ENCODE peak calls at places on chromosomes 12 and 14, in five cellular contexts. G is GM23338, H is psoas muscle, R is glutamatergic neuron, D is GM12865. X is an unnamed sample.

GRCh38 chr14:74348735-74349463 is 628 bp downstream of the VRTN start:
- DNase-seq in G (peak), H (no peak), R (no peak), D (no peak), X (no peak)

GRCh38 chr14:73567951-73568885 is 795 bp upstream of the ACOT2 start:
- DNase-seq in G (no peak), H (no peak), R (no peak), D (no peak), X (peak)

GRCh38 chr12:24562761-24563392 is 386.0 kb downstream of the BCAT1 start:
- DNase-seq in G (peak), H (peak), R (peak), D (no peak), X (peak)

GRCh38 chr12:94145231-94145979 is 3.0 kb upstream of the PLXNC1 start:
- DNase-seq in G (no peak), H (no peak), R (no peak), D (no peak), X (no peak)

GRCh38 chr12:54561164-54561563 is 11.8 kb downstream of the PDE1B start:
- DNase-seq in G (no peak), H (peak), R (no peak), D (no peak), X (peak)

GRCh38 chr12:131024026-131024425 is 70.3 kb downstream of the ADGRD1 start:
- DNase-seq in G (no peak), H (no peak), R (no peak), D (no peak), X (no peak)

GRCh38 chr12:6347367-6348338 is 5.8 kb upstream of the TNFRSF1A start:
- DNase-seq in G (no peak), H (peak), R (no peak), D (no peak), X (no peak)

GRCh38 chr12:46154221-46154975 is 114.4 kb downstream of the SLC38A1 start:
- DNase-seq in G (no peak), H (no peak), R (no peak), D (no peak), X (no peak)

GRCh38 chr12:19196959-19197630 is 67.6 kb downstream of the PLEKHA5 start:
- DNase-seq in G (no peak), H (no peak), R (no peak), D (no peak), X (no peak)

GRCh38 chr12:64083285-64084210 is 138.5 kb downstream of the KICS2 start:
- DNase-seq in G (no peak), H (peak), R (no peak), D (no peak), X (no peak)

GRCh38 chr14:31025335-31026075 is at the start of gene AP4S1:
- DNase-seq in G (peak), H (peak), R (peak), D (peak), X (peak)

GRCh38 chr14:62081012-62081612 is 318.9 kb downstream of the SNAPC1 start:
- DNase-seq in G (no peak), H (no peak), R (no peak), D (peak), X (no peak)

GRCh38 chr14:74488788-74489397 is 4.2 kb downstream of the NPC2 start:
- DNase-seq in G (no peak), H (no peak), R (no peak), D (peak), X (no peak)

GRCh38 chr14:100557658-100558057 is 29.6 kb downstream of the BEGAIN start:
- DNase-seq in G (no peak), H (no peak), R (no peak), D (no peak), X (peak)

GRCh38 chr14:75905505-75905904 is 76.3 kb downstream of the TGFB3 start:
- DNase-seq in G (no peak), H (peak), R (no peak), D (no peak), X (no peak)

GRCh38 chr14:95183532-95184412 is 26.4 kb upstream of the DICER1 start:
- DNase-seq in G (no peak), H (no peak), R (no peak), D (no peak), X (no peak)

GRCh38 chr14:72714094-72714493 is 179.8 kb downstream of the DPF3 start:
- DNase-seq in G (no peak), H (no peak), R (no peak), D (peak), X (peak)

GRCh38 chr14:64098120-64098519 is 196.1 kb downstream of the ESR2 start:
- DNase-seq in G (no peak), H (no peak), R (no peak), D (no peak), X (no peak)

GRCh38 chr14:58731465-58732330 is 93.9 kb downstream of the DACT1 start:
- DNase-seq in G (no peak), H (no peak), R (no peak), D (no peak), X (no peak)

GRCh38 chr12:86727151-86727550 is 471.0 kb upstream of the MGAT4C start:
- DNase-seq in G (no peak), H (no peak), R (no peak), D (no peak), X (no peak)

GRCh38 chr14:75372260-75372659 is 55.6 kb upstream of the JDP2 start:
- DNase-seq in G (no peak), H (no peak), R (no peak), D (no peak), X (no peak)

GRCh38 chr12:87828384-87828973 is 200.7 kb downstream of the C12orf50 start:
- DNase-seq in G (no peak), H (no peak), R (no peak), D (no peak), X (no peak)

GRCh38 chr12:12975322-12976077 is 23.5 kb upstream of the GPRC5D start:
- DNase-seq in G (peak), H (no peak), R (no peak), D (peak), X (no peak)

GRCh38 chr12:100529951-100530350 is 43.5 kb upstream of the GAS2L3 start:
- DNase-seq in G (no peak), H (no peak), R (no peak), D (no peak), X (no peak)

GRCh38 chr14:95310635-95311380 is 8.9 kb downstream of the CLMN start:
- DNase-seq in G (no peak), H (no peak), R (no peak), D (no peak), X (no peak)

GRCh38 chr12:67794151-67794550 is 145.6 kb downstream of the DYRK2 start:
- DNase-seq in G (no peak), H (no peak), R (no peak), D (no peak), X (no peak)

GRCh38 chr12:27185234-27186045 is 58.6 kb upstream of the STK38L start:
- DNase-seq in G (no peak), H (no peak), R (no peak), D (peak), X (peak)

GRCh38 chr12:125689576-125690410 is 624.6 kb downstream of the AACS start:
- DNase-seq in G (no peak), H (no peak), R (no peak), D (no peak), X (no peak)

GRCh38 chr12:7661741-7662140 is 4.0 kb downstream of the APOBEC1 start:
- DNase-seq in G (no peak), H (no peak), R (no peak), D (no peak), X (no peak)

GRCh38 chr12:7666595-7666994 is 887 bp upstream of the APOBEC1 start:
- DNase-seq in G (no peak), H (no peak), R (no peak), D (no peak), X (no peak)

DNA sequence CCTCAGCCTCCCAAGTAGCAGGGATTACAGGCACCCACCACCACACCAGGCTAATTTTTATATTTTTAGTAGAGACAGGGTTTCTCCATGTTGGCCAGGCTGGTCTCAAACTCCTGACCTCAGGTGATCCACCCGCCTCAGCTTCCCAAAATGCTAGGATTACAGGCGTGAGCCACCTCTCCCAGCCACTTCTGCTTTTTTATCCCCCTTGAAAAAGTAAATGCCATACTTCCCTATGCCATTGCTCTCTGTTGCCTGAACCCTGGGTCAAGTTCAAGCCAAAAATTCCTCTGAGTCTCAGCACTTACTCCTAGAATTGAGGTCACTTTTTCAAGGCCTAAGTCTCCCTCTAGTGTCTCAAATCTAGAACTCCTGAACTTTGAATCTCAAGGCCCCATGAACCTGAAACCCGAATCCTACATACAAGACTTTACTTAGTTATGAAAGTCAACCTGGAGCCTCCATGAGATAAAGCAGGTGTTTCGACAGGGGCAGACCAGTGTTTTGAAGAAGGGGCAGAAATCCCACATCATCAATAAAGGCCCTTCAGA is 1.4 kb upstream of the APOBEC1 start:
- DNase-seq in G (peak), H (no peak), R (no peak), D (no peak), X (no peak)
- TF ChIP-seq CTCF in G (peak), H (no peak), R (peak), D (no peak), X (no peak)

GRCh38 chr12:116735951-116736599 is 1.8 kb downstream of the SPRING1 start:
- DNase-seq in G (no peak), H (no peak), R (no peak), D (peak), X (no peak)

GRCh38 chr12:116735084-116735483 is 2.8 kb downstream of the SPRING1 start:
- DNase-seq in G (no peak), H (no peak), R (no peak), D (no peak), X (no peak)

GRCh38 chr12:116739381-116739887 is 1.3 kb downstream of the RNFT2 start:
- DNase-seq in G (no peak), H (no peak), R (no peak), D (no peak), X (no peak)

GRCh38 chr12:116736962-116737773 is 701 bp downstream of the SPRING1 start:
- DNase-seq in G (peak), H (no peak), R (peak), D (peak), X (no peak)

GRCh38 chr12:116737774-116738657 is at the start of the genes RNFT2 and SPRING1:
- DNase-seq in G (peak), H (peak), R (peak), D (peak), X (peak)
- TF ChIP-seq CTCF in G (peak), H (no peak), R (no peak), D (no peak), X (no peak)

GRCh38 chr12:56155256-56155845 is 2.8 kb upstream of the MYL6 start:
- DNase-seq in G (no peak), H (no peak), R (no peak), D (no peak), X (no peak)

GRCh38 chr12:56158029-56158925 is at the start of gene MYL6:
- DNase-seq in G (peak), H (peak), R (peak), D (peak), X (peak)

GRCh38 chr12:56159482-56160105 is 1.4 kb downstream of the MYL6 start:
- DNase-seq in G (no peak), H (no peak), R (no peak), D (no peak), X (no peak)

GRCh38 chr12:56158926-56159461 is 835 bp downstream of the MYL6 start:
- DNase-seq in G (peak), H (peak), R (peak), D (peak), X (peak)

DNA sequence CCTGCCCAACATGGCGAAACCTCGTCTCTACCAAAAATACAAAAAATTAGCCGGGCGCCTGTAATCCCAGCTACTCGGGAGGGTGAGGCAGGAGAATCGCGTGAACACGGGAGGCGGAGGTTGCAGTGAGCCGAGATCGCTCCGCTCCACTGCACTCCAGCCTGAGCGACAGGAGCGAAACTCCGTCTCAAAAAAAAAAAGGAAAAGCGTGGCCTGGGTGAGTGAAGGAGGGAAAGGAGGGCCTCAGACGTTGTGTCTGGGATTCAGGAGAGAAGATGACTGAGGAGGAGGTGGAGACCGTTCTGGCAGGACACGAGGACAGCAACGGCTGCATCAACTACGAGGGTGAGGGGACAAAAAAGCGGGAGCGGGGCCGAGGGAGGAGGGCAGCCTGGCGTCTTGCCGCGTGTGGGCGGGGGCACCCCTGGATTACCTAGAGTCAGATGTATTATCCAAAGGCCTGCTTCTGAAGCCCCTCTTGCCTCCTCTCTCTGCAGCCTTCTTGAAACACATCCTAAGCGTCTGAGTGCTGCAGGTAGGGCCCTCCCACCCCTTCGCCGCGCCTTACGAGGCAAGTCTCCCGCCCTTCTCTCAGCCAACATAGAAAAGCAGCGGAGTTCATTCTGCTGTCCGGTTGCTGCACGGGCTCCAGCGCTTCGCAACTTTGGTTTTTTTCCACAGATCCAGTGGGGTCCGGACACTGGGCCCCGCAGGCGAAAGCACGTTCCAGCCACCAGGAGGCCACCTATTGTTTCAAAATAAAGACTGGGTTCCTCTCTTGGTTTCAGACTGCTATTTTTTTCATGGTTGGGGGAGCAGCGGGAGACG is 744 bp upstream of the MYL6 start:
- DNase-seq in G (peak), H (peak), R (peak), D (peak), X (peak)
- TF ChIP-seq CTCF in G (peak), H (peak), R (peak), D (peak), X (peak)

DNA sequence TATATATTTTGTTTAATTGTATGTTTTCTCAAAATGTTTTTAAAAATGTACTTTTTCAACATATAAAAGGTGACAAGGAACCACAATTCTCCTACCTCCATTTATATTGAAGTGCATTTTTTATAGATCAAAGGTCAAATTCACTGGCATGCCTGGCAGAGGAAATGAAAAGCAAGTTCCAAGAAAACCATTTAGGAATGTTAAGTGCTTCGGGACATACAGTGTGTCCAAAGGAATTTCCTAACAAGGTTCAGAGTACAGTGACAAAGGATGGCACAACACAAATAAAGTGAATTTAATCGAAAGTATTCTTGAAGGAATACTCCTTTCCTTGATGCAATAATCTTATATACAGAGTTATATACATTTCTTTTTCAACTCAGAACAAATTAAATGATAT is 242.3 kb downstream of the CCER1 start:
- DNase-seq in G (peak), H (no peak), R (no peak), D (no peak), X (no peak)
- TF ChIP-seq CTCF in G (no peak), H (no peak), R (no peak), D (no peak), X (no peak)